ENCODE peak calls at places on chromosomes 13 and 19, in five cellular contexts. A is K562, U is breast epithelium, H is right lobe of liver, P is body of pancreas. M is an unnamed sample.

GRCh38 chr19:13978306-13978705 is 26.0 kb downstream of the DCAF15 start:
- DNase-seq in H (peak), P (peak), A (peak), U (peak), M (peak)

GRCh38 chr13:44300895-44301638 is 72.6 kb upstream of the SERP2 start:
- DNase-seq in U (peak), P (peak), A (no peak), H (peak), M (no peak)

GRCh38 chr19:7969560-7969949 is 26.1 kb upstream of the TIMM44 start:
- DNase-seq in A (no peak), P (no peak), U (no peak), H (no peak), M (no peak)

GRCh38 chr19:6396305-6396704 is 3.3 kb upstream of the GTF2F1 start:
- DNase-seq in A (no peak), U (no peak), P (no peak), H (no peak), M (no peak)

GRCh38 chr19:13026478-13026999 is 31.3 kb downstream of the NFIX start:
- DNase-seq in P (peak), A (no peak), U (no peak), H (no peak), M (no peak)

GRCh38 chr13:42073683-42074082 is 25.2 kb downstream of the DGKH start:
- DNase-seq in U (no peak), H (no peak), P (no peak), A (no peak), M (no peak)

GRCh38 chr19:33868076-33868735 is 71.5 kb downstream of the KCTD15 start:
- DNase-seq in U (peak), A (no peak), P (no peak), H (no peak), M (no peak)

GRCh38 chr19:40191836-40192646 is 815 bp downstream of the MAP3K10 start:
- DNase-seq in H (peak), A (peak), U (no peak), P (peak), M (peak)

GRCh38 chr19:42540071-42540553 is 11.8 kb upstream of the CEACAM1 start:
- DNase-seq in H (no peak), A (no peak), U (peak), P (no peak), M (no peak)

GRCh38 chr13:83125791-83126190 is 756.5 kb downstream of the SLITRK1 start:
- DNase-seq in P (no peak), A (no peak), H (no peak), U (no peak), M (no peak)

GRCh38 chr13:20191311-20191901 is 1.3 kb downstream of the GJB2 start:
- DNase-seq in P (no peak), U (no peak), A (no peak), H (peak), M (no peak)

GRCh38 chr19:19531951-19532805 is 3.5 kb downstream of the YJEFN3 start:
- DNase-seq in H (peak), A (peak), P (peak), U (peak), M (peak)

GRCh38 chr13:51298812-51299211 is 40.7 kb upstream of the SERPINE3 start:
- DNase-seq in P (no peak), A (no peak), U (no peak), H (no peak), M (no peak)

GRCh38 chr19:28022506-28022905 is 1190.4 kb downstream of the UQCRFS1 start:
- DNase-seq in P (no peak), H (no peak), A (no peak), U (no peak), M (no peak)

GRCh38 chr13:23921451-23921888 is 24.2 kb upstream of the C1QTNF9B start:
- DNase-seq in U (no peak), P (no peak), A (peak), H (no peak), M (peak)

GRCh38 chr13:72457151-72457550 is 270.3 kb downstream of the MZT1 start:
- DNase-seq in A (no peak), P (no peak), H (no peak), U (no peak), M (no peak)

GRCh38 chr13:44809152-44809551 is 180.1 kb downstream of the NUFIP1 start:
- DNase-seq in H (no peak), U (no peak), A (no peak), P (no peak), M (no peak)

GRCh38 chr19:48967346-48968178 is 2.5 kb downstream of the FTL start:
- DNase-seq in H (peak), U (no peak), P (peak), A (peak), M (no peak)

GRCh38 chr13:80082396-80083096 is 258.4 kb downstream of the SPRY2 start:
- DNase-seq in H (no peak), U (no peak), P (no peak), A (no peak), M (no peak)

GRCh38 chr13:70703755-70704154 is 595.5 kb upstream of the KLHL1 start:
- DNase-seq in P (no peak), H (no peak), U (no peak), A (no peak), M (no peak)

GRCh38 chr13:93293716-93294115 is 67.1 kb downstream of the GPC6 start:
- DNase-seq in P (no peak), U (no peak), H (no peak), A (no peak), M (no peak)

GRCh38 chr19:33946535-33947323 is 150.1 kb downstream of the KCTD15 start:
- DNase-seq in U (no peak), P (no peak), H (no peak), A (no peak), M (no peak)

GRCh38 chr19:53977429-53977990 is 13.9 kb upstream of the CACNG6 start:
- DNase-seq in P (peak), A (peak), H (peak), U (no peak), M (peak)

GRCh38 chr13:108494991-108495661 is 134.3 kb upstream of the MYO16 start:
- DNase-seq in P (no peak), U (no peak), A (peak), H (no peak), M (no peak)

GRCh38 chr13:99123101-99124045 is 77.3 kb upstream of the UBAC2 start:
- DNase-seq in H (no peak), P (no peak), U (no peak), A (no peak), M (no peak)

GRCh38 chr19:38145627-38146026 is 78.4 kb downstream of the DPF1 start:
- DNase-seq in H (no peak), P (no peak), U (no peak), A (no peak), M (no peak)

GRCh38 chr13:91400094-91400462 is 1.7 kb downstream of the GPC5 start:
- DNase-seq in U (no peak), H (no peak), A (no peak), P (no peak), M (no peak)

GRCh38 chr13:109698779-109699178 is 87.6 kb downstream of the IRS2 start:
- DNase-seq in H (no peak), P (no peak), U (no peak), A (no peak), M (no peak)

DNA sequence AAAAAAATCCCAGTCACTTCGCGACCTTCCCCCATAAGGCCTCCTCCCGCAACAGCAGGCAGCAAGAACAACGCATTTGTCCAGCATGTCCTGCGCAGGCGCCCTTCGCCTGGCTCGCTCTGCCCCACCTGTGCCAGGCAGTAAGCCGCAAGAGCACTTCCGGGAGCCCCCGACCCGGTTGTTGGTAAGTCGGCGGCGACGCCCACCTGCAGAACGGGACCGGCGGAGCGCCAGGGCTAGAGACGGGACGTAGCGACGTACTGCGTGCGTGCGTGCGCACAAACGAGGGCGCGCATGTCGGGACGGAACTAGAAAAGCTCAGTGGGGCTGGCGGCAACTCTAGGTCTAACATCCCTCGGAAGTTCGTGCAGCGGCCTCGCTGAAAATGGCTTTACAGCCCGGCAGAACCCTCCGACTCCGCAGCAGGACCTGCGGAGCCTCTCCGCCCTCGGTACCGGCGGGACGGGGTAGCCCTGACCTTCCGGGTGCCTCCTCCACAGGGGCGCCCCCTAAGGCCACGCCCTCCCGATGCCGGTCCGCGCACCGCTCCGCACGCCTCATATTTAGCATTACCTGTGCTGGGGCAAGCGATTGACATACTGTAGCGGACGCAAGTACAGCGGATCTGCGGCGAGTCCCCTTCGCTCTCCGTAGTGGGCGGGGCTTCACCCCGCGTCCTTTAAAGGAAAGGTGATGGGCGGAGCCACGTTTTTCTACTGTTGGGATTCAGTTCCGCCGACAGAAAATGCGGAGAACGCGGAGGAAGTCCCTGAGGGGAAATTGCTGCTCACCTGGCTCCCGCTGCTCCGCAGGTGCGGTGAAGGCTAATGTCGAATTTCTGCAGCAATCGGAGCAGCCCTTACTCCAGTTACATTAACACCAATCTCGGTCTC is at the start of gene MTIF3:
- DNase-seq in H (peak), P (peak), A (peak), U (peak), M (peak)
- TF ChIP-seq POLR2A in H (peak), P (peak), A (peak), U (peak), M (peak)

GRCh38 chr19:4908311-4908710 is 990 bp upstream of the UHRF1 start:
- DNase-seq in U (no peak), P (no peak), A (peak), H (no peak), M (no peak)

GRCh38 chr19:4909897-4910593 is 744 bp downstream of the UHRF1 start:
- DNase-seq in U (peak), A (peak), P (peak), H (peak), M (peak)

GRCh38 chr19:4908781-4909171 is 525 bp upstream of the UHRF1 start:
- DNase-seq in U (no peak), A (no peak), H (no peak), P (no peak), M (no peak)

GRCh38 chr19:4910594-4911273 is 1.4 kb downstream of the UHRF1 start:
- DNase-seq in U (no peak), H (peak), P (no peak), A (peak), M (no peak)

GRCh38 chr19:4909172-4909896 is at the start of gene UHRF1:
- DNase-seq in U (no peak), H (no peak), P (no peak), A (peak), M (peak)
- TF ChIP-seq POLR2A in U (no peak), H (no peak), P (no peak), A (peak), M (peak)

GRCh38 chr19:18271433-18271841 is 2.8 kb downstream of the IQCN start:
- DNase-seq in P (no peak), H (no peak), A (no peak), U (no peak), M (peak)

GRCh38 chr19:18278521-18279265 is 2.7 kb downstream of the JUND start:
- DNase-seq in H (no peak), A (peak), U (no peak), P (peak), M (peak)

GRCh38 chr19:18274303-18274775 is at the start of gene IQCN:
- DNase-seq in U (no peak), P (no peak), H (peak), A (no peak), M (no peak)

GRCh38 chr19:18273566-18274302 is 518 bp downstream of the IQCN start:
- DNase-seq in U (no peak), H (no peak), P (no peak), A (no peak), M (no peak)

GRCh38 chr19:18274776-18275356 is 614 bp upstream of the IQCN start:
- DNase-seq in P (peak), A (peak), H (peak), U (peak), M (no peak)
- TF ChIP-seq POLR2A in P (peak), A (peak), H (no peak), U (peak), M (peak)

GRCh38 chr19:47491358-47492136 is 7.5 kb upstream of the KPTN start:
- DNase-seq in H (no peak), P (no peak), U (no peak), A (no peak), M (no peak)
- TF ChIP-seq POLR2A in H (no peak), P (no peak), U (no peak), A (no peak), M (no peak)

DNA sequence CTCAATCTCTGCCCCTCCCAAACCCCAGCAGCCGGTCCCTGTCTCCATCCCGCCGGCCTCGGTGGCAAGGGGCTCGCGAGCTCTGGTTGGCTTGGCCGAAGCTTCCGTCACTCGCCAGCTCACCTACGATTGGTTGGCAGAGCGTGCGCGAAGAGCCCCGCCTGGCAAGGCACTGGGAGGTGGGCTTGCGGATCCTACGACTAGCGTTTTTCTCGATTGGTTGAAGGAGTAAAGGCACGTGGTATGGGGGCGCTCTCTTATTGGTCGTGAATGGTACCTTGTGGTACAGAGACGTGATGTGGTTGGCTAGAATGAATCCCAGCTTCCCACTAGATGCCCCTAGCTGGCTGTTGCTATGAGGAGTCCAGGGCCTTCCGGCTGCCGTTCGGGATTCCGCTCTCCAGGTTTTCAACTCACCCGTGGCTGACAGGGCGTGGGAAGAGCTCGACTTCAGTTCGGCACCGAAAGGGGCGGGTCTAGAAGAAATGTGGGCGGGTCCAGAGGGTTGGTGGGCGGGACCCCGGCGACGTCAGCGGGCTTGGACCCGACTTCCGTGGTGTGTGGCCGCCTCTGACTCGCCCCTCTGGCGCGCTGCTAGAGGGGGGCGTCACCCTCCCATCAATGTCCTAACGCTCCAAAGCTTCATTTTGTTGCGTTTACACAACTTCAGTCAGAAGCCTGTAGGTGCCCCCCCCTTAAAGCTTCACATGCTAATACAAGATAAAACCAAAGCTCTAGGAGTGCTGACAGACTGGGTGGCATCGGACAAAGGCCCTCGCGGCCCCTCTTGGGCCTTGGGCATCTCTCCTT is 847 bp upstream of the RAP2A start:
- DNase-seq in P (peak), A (peak), H (peak), U (peak), M (peak)
- TF ChIP-seq POLR2A in P (no peak), A (peak), H (no peak), U (peak), M (peak)

GRCh38 chr19:57759096-57759495 is 10.4 kb upstream of the ZNF586 start:
- DNase-seq in P (no peak), A (no peak), H (no peak), U (no peak), M (no peak)
- TF ChIP-seq POLR2A in P (no peak), A (no peak), H (no peak), U (no peak), M (no peak)

GRCh38 chr19:1265611-1266115 is 3.5 kb upstream of the CIRBP start:
- DNase-seq in A (peak), P (no peak), H (peak), U (no peak), M (peak)
- TF ChIP-seq POLR2A in A (no peak), P (no peak), H (no peak), U (no peak), M (no peak)

GRCh38 chr19:10691883-10692282 is 9.4 kb upstream of the QTRT1 start:
- DNase-seq in H (no peak), A (no peak), P (no peak), U (no peak), M (no peak)
- TF ChIP-seq POLR2A in H (no peak), A (no peak), P (no peak), U (no peak), M (no peak)